ENCODE peak calls at places on chromosomes 12 and 14, in five cellular contexts. I is ecto neural progenitor cell; K is neuronal stem cell; C is NCI-H1694 treated with DMSO at 0.1 percent for 48 hours; H is stimulated activated CD4-positive, alpha-beta T cell treated with anti-CD3 and anti-CD28 coated beads, TNF-alpha, amount 100 ng/mL, for 1 hour. V is an unnamed sample.

GRCh38 chr12:93108958-93109357 is 179.9 kb upstream of the EEA1 start:
- DNase-seq in I (no peak), K (no peak), H (no peak), C (no peak), V (no peak)

GRCh38 chr12:1360812-1361211 is 233.6 kb downstream of the FBXL14 start:
- DNase-seq in I (no peak), K (no peak), H (no peak), C (no peak), V (no peak)

GRCh38 chr12:51323966-51324895 is at the start of gene BIN2:
- DNase-seq in K (no peak), I (no peak), C (no peak), H (peak), V (no peak)

GRCh38 chr12:117033382-117034045 is 65.7 kb downstream of the TESC start:
- DNase-seq in H (no peak), C (no peak), I (no peak), K (no peak), V (no peak)

GRCh38 chr12:130879212-130879686 is 7.4 kb downstream of the RAN start:
- DNase-seq in C (no peak), H (no peak), I (no peak), K (no peak), V (no peak)

GRCh38 chr14:62168564-62169155 is 406.4 kb downstream of the SNAPC1 start:
- DNase-seq in H (no peak), K (no peak), I (no peak), C (no peak), V (no peak)

GRCh38 chr12:109654357-109654756 is 59.3 kb upstream of the FAM222A start:
- DNase-seq in I (no peak), H (no peak), C (no peak), K (no peak), V (no peak)

GRCh38 chr14:104184911-104185499 is 46.6 kb downstream of the KIF26A start:
- DNase-seq in H (no peak), I (no peak), C (no peak), K (no peak), V (no peak)

GRCh38 chr12:95083938-95084337 is 10.5 kb upstream of the NR2C1 start:
- DNase-seq in C (no peak), K (peak), H (no peak), I (peak), V (no peak)

GRCh38 chr12:99444859-99445316 is 202.7 kb upstream of the GARIN6 start:
- DNase-seq in K (no peak), I (no peak), C (no peak), H (no peak), V (no peak)

GRCh38 chr12:62876938-62877548 is 57.9 kb downstream of the PPM1H start:
- DNase-seq in C (no peak), I (no peak), K (no peak), H (no peak), V (no peak)

GRCh38 chr14:104800600-104801283 is at the start of gene ZBTB42:
- DNase-seq in I (no peak), C (peak), K (no peak), H (peak), V (no peak)

GRCh38 chr12:106551410-106551809 is 31.4 kb upstream of the RFX4 start:
- DNase-seq in H (no peak), K (no peak), I (no peak), C (no peak), V (no peak)

GRCh38 chr14:90332271-90332584 is 487 bp upstream of the NRDE2 start:
- DNase-seq in I (no peak), H (no peak), C (no peak), K (no peak), V (no peak)

GRCh38 chr14:103518416-103519042 is 4.1 kb downstream of the CKB start:
- DNase-seq in H (peak), I (peak), K (no peak), C (peak), V (no peak)

GRCh38 chr12:57902371-57903042 is 38.9 kb upstream of the ATP23 start:
- DNase-seq in C (no peak), H (no peak), I (no peak), K (no peak), V (no peak)